ENCODE peak calls at places on chromosomes 1 and 21, in six cellular contexts. One of them, this sample, is unnamed.

GRCh38 chr1:203746281-203746680 is 18.7 kb upstream of the LAX1 start:
- DNase-seq in HepG2: no peak
- DNase-seq in HCT116: no peak
- DNase-seq in H1: no peak
- DNase-seq in K562: no peak
- DNase-seq in GM12878: no peak
- DNase-seq in this sample: no peak

GRCh38 chr1:221511797-221512196 is 230.1 kb downstream of the DUSP10 start:
- DNase-seq in H1: no peak
- DNase-seq in HepG2: no peak
- DNase-seq in GM12878: no peak
- DNase-seq in K562: no peak
- DNase-seq in HCT116: no peak
- DNase-seq in this sample: no peak

GRCh38 chr1:192792628-192793027 is 16.2 kb upstream of the RGS2 start:
- DNase-seq in K562: no peak
- DNase-seq in HepG2: no peak
- DNase-seq in H1: no peak
- DNase-seq in HCT116: no peak
- DNase-seq in GM12878: no peak
- DNase-seq in this sample: no peak

GRCh38 chr1:24236170-24237045 is 49.3 kb upstream of the IFNLR1 start:
- DNase-seq in H1: no peak
- DNase-seq in GM12878: no peak
- DNase-seq in K562: no peak
- DNase-seq in HCT116: peak
- DNase-seq in HepG2: no peak
- DNase-seq in this sample: no peak

GRCh38 chr1:43763497-43763973 is 56.2 kb downstream of the ST3GAL3 start:
- DNase-seq in HepG2: peak
- DNase-seq in H1: peak
- DNase-seq in K562: peak
- DNase-seq in GM12878: peak
- DNase-seq in HCT116: peak
- DNase-seq in this sample: peak

GRCh38 chr1:17875171-17875881 is 120.2 kb downstream of the ACTL8 start:
- DNase-seq in K562: no peak
- DNase-seq in H1: no peak
- DNase-seq in HCT116: no peak
- DNase-seq in HepG2: no peak
- DNase-seq in GM12878: no peak
- DNase-seq in this sample: no peak

GRCh38 chr1:226695335-226695900 is 43.7 kb downstream of the ITPKB start:
- DNase-seq in H1: no peak
- DNase-seq in GM12878: no peak
- DNase-seq in HepG2: no peak
- DNase-seq in K562: no peak
- DNase-seq in HCT116: no peak
- DNase-seq in this sample: no peak

GRCh38 chr1:156801409-156802121 is 15.1 kb downstream of the SH2D2A start:
- DNase-seq in HepG2: no peak
- DNase-seq in K562: no peak
- DNase-seq in H1: no peak
- DNase-seq in GM12878: no peak
- DNase-seq in HCT116: no peak
- DNase-seq in this sample: no peak

GRCh38 chr1:27027575-27028250 is 15.1 kb upstream of the TENT5B start:
- DNase-seq in H1: no peak
- DNase-seq in GM12878: no peak
- DNase-seq in HCT116: no peak
- DNase-seq in HepG2: peak
- DNase-seq in K562: no peak
- DNase-seq in this sample: no peak

GRCh38 chr1:27884182-27884954 is 12.0 kb downstream of the THEMIS2 start:
- DNase-seq in HepG2: no peak
- DNase-seq in K562: no peak
- DNase-seq in H1: no peak
- DNase-seq in GM12878: peak
- DNase-seq in HCT116: no peak
- DNase-seq in this sample: no peak

GRCh38 chr1:193543259-193543658 is 356.8 kb upstream of the B3GALT2 start:
- DNase-seq in H1: no peak
- DNase-seq in GM12878: no peak
- DNase-seq in HepG2: no peak
- DNase-seq in HCT116: no peak
- DNase-seq in K562: no peak
- DNase-seq in this sample: no peak

GRCh38 chr1:228166170-228166936 is 749 bp downstream of the IBA57 start:
- DNase-seq in K562: peak
- DNase-seq in HCT116: peak
- DNase-seq in H1: no peak
- DNase-seq in GM12878: no peak
- DNase-seq in HepG2: peak
- DNase-seq in this sample: peak

GRCh38 chr1:188514917-188515316 is 1686.2 kb downstream of the PLA2G4A start:
- DNase-seq in K562: no peak
- DNase-seq in HCT116: no peak
- DNase-seq in GM12878: no peak
- DNase-seq in H1: no peak
- DNase-seq in HepG2: no peak
- DNase-seq in this sample: no peak

GRCh38 chr1:148315081-148315811 is 163.2 kb upstream of the NBPF11 start:
- DNase-seq in GM12878: peak
- DNase-seq in HepG2: no peak
- DNase-seq in HCT116: no peak
- DNase-seq in K562: no peak
- DNase-seq in H1: no peak
- DNase-seq in this sample: no peak

GRCh38 chr1:91774520-91775203 is 111.3 kb downstream of the TGFBR3 start:
- DNase-seq in K562: no peak
- DNase-seq in HepG2: no peak
- DNase-seq in GM12878: no peak
- DNase-seq in H1: no peak
- DNase-seq in HCT116: no peak
- DNase-seq in this sample: no peak

GRCh38 chr1:11838349-11839272 is 9.0 kb downstream of the NPPA start:
- DNase-seq in K562: peak
- DNase-seq in GM12878: peak
- DNase-seq in HepG2: peak
- DNase-seq in HCT116: no peak
- DNase-seq in H1: peak
- DNase-seq in this sample: peak

GRCh38 chr1:119689511-119689910 is 22.2 kb upstream of the PHGDH start:
- DNase-seq in GM12878: no peak
- DNase-seq in HepG2: no peak
- DNase-seq in K562: no peak
- DNase-seq in H1: no peak
- DNase-seq in HCT116: no peak
- DNase-seq in this sample: no peak

GRCh38 chr1:90175490-90176157 is 180.7 kb downstream of the ZNF326 start:
- DNase-seq in HepG2: no peak
- DNase-seq in HCT116: no peak
- DNase-seq in K562: no peak
- DNase-seq in GM12878: no peak
- DNase-seq in H1: no peak
- DNase-seq in this sample: no peak

GRCh38 chr21:46253610-46254124 is 25.1 kb upstream of the LSS start:
- DNase-seq in GM12878: peak
- DNase-seq in HCT116: no peak
- DNase-seq in K562: peak
- DNase-seq in HepG2: no peak
- DNase-seq in H1: no peak
- DNase-seq in this sample: no peak

GRCh38 chr1:179083031-179083345 is 1.1 kb downstream of the TOR3A start:
- DNase-seq in GM12878: no peak
- DNase-seq in HCT116: no peak
- DNase-seq in HepG2: no peak
- DNase-seq in K562: no peak
- DNase-seq in H1: no peak
- DNase-seq in this sample: no peak

GRCh38 chr1:65167544-65167943 is 19.5 kb downstream of the AK4 start:
- DNase-seq in HepG2: no peak
- DNase-seq in K562: no peak
- DNase-seq in GM12878: no peak
- DNase-seq in HCT116: no peak
- DNase-seq in H1: no peak
- DNase-seq in this sample: no peak
- TF ChIP-seq ATF3 in HepG2: no peak
- TF ChIP-seq ATF3 in K562: no peak
- TF ChIP-seq ATF3 in GM12878: no peak
- TF ChIP-seq ATF3 in HCT116: no peak
- TF ChIP-seq ATF3 in H1: no peak
- TF ChIP-seq ATF3 in this sample: no peak

GRCh38 chr1:62357916-62358315 is 38.7 kb upstream of the KANK4 start:
- DNase-seq in HCT116: no peak
- DNase-seq in K562: no peak
- DNase-seq in GM12878: no peak
- DNase-seq in H1: no peak
- DNase-seq in HepG2: no peak
- DNase-seq in this sample: no peak

GRCh38 chr1:62358974-62359373 is 39.7 kb upstream of the KANK4 start:
- DNase-seq in GM12878: no peak
- DNase-seq in K562: no peak
- DNase-seq in HepG2: no peak
- DNase-seq in HCT116: no peak
- DNase-seq in H1: no peak
- DNase-seq in this sample: no peak

GRCh38 chr1:62355095-62355494 is 35.9 kb upstream of the KANK4 start:
- DNase-seq in H1: no peak
- DNase-seq in K562: no peak
- DNase-seq in HCT116: no peak
- DNase-seq in HepG2: no peak
- DNase-seq in GM12878: no peak
- DNase-seq in this sample: no peak

GRCh38 chr1:62353853-62354252 is 34.6 kb upstream of the KANK4 start:
- DNase-seq in GM12878: no peak
- DNase-seq in K562: no peak
- DNase-seq in HCT116: no peak
- DNase-seq in HepG2: no peak
- DNase-seq in H1: no peak
- DNase-seq in this sample: no peak

GRCh38 chr1:62356257-62356835 is 37.1 kb upstream of the KANK4 start:
- DNase-seq in K562: no peak
- DNase-seq in HCT116: peak
- DNase-seq in GM12878: peak
- DNase-seq in H1: no peak
- DNase-seq in HepG2: no peak
- DNase-seq in this sample: no peak
- TF ChIP-seq ATF3 in K562: no peak
- TF ChIP-seq ATF3 in HCT116: no peak
- TF ChIP-seq ATF3 in GM12878: no peak
- TF ChIP-seq ATF3 in H1: no peak
- TF ChIP-seq ATF3 in HepG2: no peak
- TF ChIP-seq ATF3 in this sample: no peak

DNA sequence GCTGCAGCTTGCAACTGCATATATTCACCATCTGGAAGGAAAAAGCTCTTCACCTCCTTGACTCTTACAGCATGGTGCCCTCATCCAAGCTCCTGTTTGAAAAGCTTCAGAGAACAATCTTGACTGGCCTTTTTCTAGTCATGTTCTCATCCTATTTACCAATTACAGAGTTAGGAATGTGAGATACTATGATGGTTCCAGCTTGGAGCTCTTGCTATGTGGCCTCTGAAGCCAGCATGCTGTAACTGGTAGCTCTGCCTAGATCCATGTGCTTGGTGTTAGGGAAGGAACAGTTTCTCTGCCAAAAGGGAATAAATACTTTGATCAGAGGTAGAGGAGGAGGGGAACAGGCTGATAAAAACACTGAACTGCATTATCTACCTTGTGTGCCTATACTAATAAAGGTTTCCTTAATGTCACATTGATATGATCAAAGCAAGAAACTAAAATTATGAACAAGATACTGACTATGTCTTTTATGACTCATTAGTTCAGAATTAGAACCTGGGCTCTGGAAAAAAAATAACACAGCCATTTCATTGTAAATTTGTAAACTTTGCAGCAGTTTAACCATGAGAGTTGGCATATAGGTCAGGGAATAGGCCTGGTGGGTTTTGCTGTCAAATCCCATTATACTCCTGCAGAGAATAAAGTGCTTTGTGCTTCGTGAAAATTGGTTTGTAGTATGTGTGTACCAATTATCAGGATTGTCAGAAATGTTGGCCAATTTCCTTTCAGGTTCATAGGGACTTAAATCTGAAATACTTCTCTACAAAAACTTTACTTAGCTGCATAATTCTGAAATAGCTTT is 92.7 kb downstream of the LEPR start:
- DNase-seq in K562: no peak
- DNase-seq in HCT116: no peak
- DNase-seq in GM12878: no peak
- DNase-seq in HepG2: no peak
- DNase-seq in H1: no peak
- DNase-seq in this sample: no peak
- TF ChIP-seq ATF3 in K562: no peak
- TF ChIP-seq ATF3 in HCT116: no peak
- TF ChIP-seq ATF3 in GM12878: no peak
- TF ChIP-seq ATF3 in HepG2: no peak
- TF ChIP-seq ATF3 in H1: no peak
- TF ChIP-seq ATF3 in this sample: no peak

GRCh38 chr1:39646232-39647081 is 7.0 kb upstream of the HEYL start:
- DNase-seq in H1: no peak
- DNase-seq in HCT116: no peak
- DNase-seq in K562: peak
- DNase-seq in HepG2: no peak
- DNase-seq in GM12878: no peak
- DNase-seq in this sample: peak
- TF ChIP-seq ATF3 in H1: no peak
- TF ChIP-seq ATF3 in HCT116: no peak
- TF ChIP-seq ATF3 in K562: no peak
- TF ChIP-seq ATF3 in HepG2: no peak
- TF ChIP-seq ATF3 in GM12878: no peak
- TF ChIP-seq ATF3 in this sample: no peak

GRCh38 chr1:53481456-53481855 is 22.3 kb downstream of the DMRTB1 start:
- DNase-seq in K562: no peak
- DNase-seq in GM12878: no peak
- DNase-seq in HepG2: no peak
- DNase-seq in HCT116: no peak
- DNase-seq in H1: no peak
- DNase-seq in this sample: no peak
- TF ChIP-seq ATF3 in K562: no peak
- TF ChIP-seq ATF3 in GM12878: no peak
- TF ChIP-seq ATF3 in HepG2: no peak
- TF ChIP-seq ATF3 in HCT116: no peak
- TF ChIP-seq ATF3 in H1: no peak
- TF ChIP-seq ATF3 in this sample: no peak

DNA sequence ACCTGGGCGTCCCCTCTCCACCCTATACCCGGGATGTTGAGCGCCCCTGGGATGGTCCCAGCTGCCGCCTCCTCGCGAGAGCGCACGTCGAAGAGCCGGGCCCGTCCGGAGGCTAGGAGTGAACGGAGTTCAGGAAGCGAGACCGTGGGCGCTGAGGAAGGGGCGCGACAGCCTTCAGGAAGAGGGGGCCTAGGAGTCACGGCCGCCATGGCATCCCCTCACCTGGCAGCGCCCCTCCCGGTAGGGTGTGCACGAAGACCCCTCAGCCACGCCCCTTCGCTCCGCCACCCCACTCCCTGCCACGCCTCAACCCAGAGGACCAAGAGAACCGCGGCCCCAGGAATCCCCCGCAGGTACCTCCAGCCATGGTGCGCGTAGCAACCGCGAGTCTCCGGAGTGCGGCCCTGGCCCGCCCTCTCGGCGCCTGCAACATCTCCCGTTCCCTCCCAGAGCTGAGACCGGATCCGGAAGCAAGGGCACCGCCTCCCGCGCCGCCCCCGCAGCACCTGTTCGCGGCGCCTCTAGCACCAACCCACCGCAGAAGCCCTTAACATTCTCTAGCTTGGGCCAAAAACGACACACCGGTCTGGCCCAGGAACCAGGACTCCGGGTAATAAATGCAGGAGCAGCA is at the start of gene TSTD1:
- DNase-seq in HCT116: no peak
- DNase-seq in K562: peak
- DNase-seq in GM12878: no peak
- DNase-seq in HepG2: no peak
- DNase-seq in H1: no peak
- DNase-seq in this sample: peak
- TF ChIP-seq ATF3 in HCT116: no peak
- TF ChIP-seq ATF3 in K562: no peak
- TF ChIP-seq ATF3 in GM12878: no peak
- TF ChIP-seq ATF3 in HepG2: no peak
- TF ChIP-seq ATF3 in H1: no peak
- TF ChIP-seq ATF3 in this sample: no peak

This sample was measured in WTC11.